ENCODE peak calls at places on chromosomes 2 and 18, in four cellular contexts. D is PC-9, N is amniotic stem cell, O is fibroblast of mammary gland. J is an unnamed sample.

GRCh38 chr2:68774569-68775271 is 40.1 kb downstream of the ARHGAP25 start:
- DNase-seq in D (no peak), N (no peak), O (peak), J (peak)

GRCh38 chr2:207630491-207630890 is 5.3 kb upstream of the METTL21A start:
- DNase-seq in D (no peak), N (no peak), O (no peak), J (no peak)

GRCh38 chr18:76647322-76647721 is 152.3 kb upstream of the ZNF516 start:
- DNase-seq in D (no peak), N (no peak), O (no peak), J (no peak)

GRCh38 chr2:233201271-233202013 is 50.0 kb upstream of the ATG16L1 start:
- DNase-seq in D (no peak), N (no peak), O (no peak), J (no peak)

GRCh38 chr2:20567926-20568179 is 83.0 kb downstream of the HS1BP3 start:
- DNase-seq in D (no peak), N (no peak), O (no peak), J (no peak)

GRCh38 chr2:196970089-196970488 is 43.6 kb upstream of the PGAP1 start:
- DNase-seq in D (no peak), N (no peak), O (peak), J (no peak)

GRCh38 chr2:223040527-223040926 is 11.5 kb upstream of the KCNE4 start:
- DNase-seq in D (no peak), N (no peak), O (no peak), J (no peak)

GRCh38 chr18:10376735-10377134 is 77.7 kb upstream of the APCDD1 start:
- DNase-seq in D (no peak), N (no peak), O (no peak), J (no peak)

GRCh38 chr18:58158008-58158407 is 114.0 kb downstream of the NEDD4L start:
- DNase-seq in D (no peak), N (no peak), O (no peak), J (no peak)

GRCh38 chr2:47354013-47354816 is 48.7 kb upstream of the MSH2 start:
- DNase-seq in D (peak), N (no peak), O (peak), J (peak)

GRCh38 chr2:160494243-160494642 is 636 bp upstream of the RBMS1 start:
- DNase-seq in D (no peak), N (no peak), O (no peak), J (no peak)

GRCh38 chr2:85705680-85706039 is 11.5 kb downstream of the GNLY start:
- DNase-seq in D (peak), N (peak), O (peak), J (peak)

GRCh38 chr2:161273038-161273760 is 35.0 kb upstream of the PSMD14 start:
- DNase-seq in D (peak), N (peak), O (peak), J (no peak)

GRCh38 chr18:13256444-13257305 is 38.1 kb downstream of the LDLRAD4 start:
- DNase-seq in D (no peak), N (no peak), O (no peak), J (no peak)

GRCh38 chr2:236319036-236319435 is 54.8 kb upstream of the ASB18 start:
- DNase-seq in D (no peak), N (no peak), O (no peak), J (no peak)

GRCh38 chr2:85753525-85754312 is at the start of gene ATOH8:
- DNase-seq in D (no peak), N (no peak), O (peak), J (peak)

GRCh38 chr2:240255811-240256703 is 115.6 kb upstream of the OTOS start:
- DNase-seq in D (peak), N (no peak), O (no peak), J (no peak)

GRCh38 chr18:78777992-78778391 is 201.6 kb upstream of the SALL3 start:
- DNase-seq in D (no peak), N (no peak), O (no peak), J (peak)

GRCh38 chr2:11368059-11368572 is 23.7 kb upstream of the ROCK2 start:
- DNase-seq in D (no peak), N (no peak), O (peak), J (no peak)

GRCh38 chr2:236776695-236777251 is 207.1 kb downstream of the ACKR3 start:
- DNase-seq in D (peak), N (no peak), O (peak), J (no peak)

GRCh38 chr18:42328931-42329330 is 373.9 kb downstream of the PIK3C3 start:
- DNase-seq in D (no peak), N (no peak), O (no peak), J (no peak)

GRCh38 chr2:188292446-188293239 is 969 bp downstream of the GULP1 start:
- DNase-seq in D (peak), N (peak), O (peak), J (peak)

GRCh38 chr2:120919771-120920437 is 184.2 kb downstream of the GLI2 start:
- DNase-seq in D (no peak), N (peak), O (peak), J (no peak)

GRCh38 chr2:219521066-219521880 is 7.0 kb downstream of the ASIC4 start:
- DNase-seq in D (no peak), N (no peak), O (peak), J (no peak)

J was measured in sigmoid colon.